ENCODE peak calls at places on chromosomes 7 and 10, in five cellular contexts. Q is A549, A is RWPE1, I is GM12878, M is IMR-90. Y is an unnamed sample.

GRCh38 chr7:157274991-157275427 is 61.8 kb upstream of the DNAJB6 start:
- DNase-seq in Q (no peak), A (no peak), I (no peak), M (peak), Y (no peak)

GRCh38 chr7:47581442-47581820 is 480 bp downstream of the TNS3 start:
- DNase-seq in Q (no peak), A (no peak), I (no peak), M (no peak), Y (no peak)

GRCh38 chr10:118908487-118909280 is 120.8 kb upstream of the NANOS1 start:
- DNase-seq in Q (no peak), A (no peak), I (no peak), M (no peak), Y (no peak)

GRCh38 chr10:90470971-90471370 is 386.9 kb downstream of the HTR7 start:
- DNase-seq in Q (no peak), A (no peak), I (no peak), M (no peak), Y (no peak)

GRCh38 chr7:151686826-151687225 is 167.1 kb upstream of the RHEB start:
- DNase-seq in Q (no peak), A (no peak), I (no peak), M (no peak), Y (no peak)

GRCh38 chr7:105097619-105098018 is 83.6 kb downstream of the KMT2E start:
- DNase-seq in Q (peak), A (peak), I (no peak), M (peak), Y (no peak)

GRCh38 chr7:35411331-35411730 is 157.4 kb upstream of the TBX20 start:
- DNase-seq in Q (no peak), A (no peak), I (no peak), M (no peak), Y (no peak)

GRCh38 chr7:47478926-47479791 is 102.8 kb downstream of the TNS3 start:
- DNase-seq in Q (no peak), A (no peak), I (no peak), M (no peak), Y (no peak)

GRCh38 chr7:122148878-122149277 is 4.8 kb upstream of the AASS start:
- DNase-seq in Q (no peak), A (no peak), I (no peak), M (no peak), Y (no peak)

GRCh38 chr10:69327463-69328345 is 49.4 kb downstream of the HK1 start:
- DNase-seq in Q (no peak), A (no peak), I (no peak), M (peak), Y (peak)

GRCh38 chr7:104791065-104791464 is 222.9 kb upstream of the KMT2E start:
- DNase-seq in Q (peak), A (peak), I (no peak), M (no peak), Y (no peak)

DNA sequence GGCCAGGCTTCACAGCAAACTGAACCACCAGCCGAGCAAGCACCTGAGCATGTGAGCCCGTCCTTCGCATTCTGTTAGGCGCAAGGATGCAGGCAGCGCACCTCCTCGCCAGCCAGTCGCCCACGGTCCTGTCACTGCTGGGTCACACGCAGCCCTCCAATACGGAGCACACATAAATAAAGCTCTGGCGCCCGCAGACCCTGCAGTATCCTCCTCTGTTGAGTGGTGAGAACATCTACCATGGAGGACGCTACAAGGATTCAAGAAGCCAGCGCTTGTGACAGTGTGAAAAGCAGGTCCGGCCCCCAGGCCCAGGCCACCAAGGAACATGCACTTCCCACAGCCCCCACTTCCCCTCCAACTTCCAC is 34.9 kb downstream of the VOPP1 start:
- DNase-seq in Q (no peak), A (no peak), I (no peak), M (no peak), Y (no peak)
- H3K27ac ChIP-seq in Q (no peak), A (no peak), I (peak), M (no peak), Y (no peak)

GRCh38 chr10:26781797-26782196 is 79.0 kb downstream of the ABI1 start:
- DNase-seq in Q (no peak), A (peak), I (no peak), M (peak), Y (no peak)
- H3K27ac ChIP-seq in Q (peak), A (peak), I (peak), M (no peak), Y (no peak)

DNA sequence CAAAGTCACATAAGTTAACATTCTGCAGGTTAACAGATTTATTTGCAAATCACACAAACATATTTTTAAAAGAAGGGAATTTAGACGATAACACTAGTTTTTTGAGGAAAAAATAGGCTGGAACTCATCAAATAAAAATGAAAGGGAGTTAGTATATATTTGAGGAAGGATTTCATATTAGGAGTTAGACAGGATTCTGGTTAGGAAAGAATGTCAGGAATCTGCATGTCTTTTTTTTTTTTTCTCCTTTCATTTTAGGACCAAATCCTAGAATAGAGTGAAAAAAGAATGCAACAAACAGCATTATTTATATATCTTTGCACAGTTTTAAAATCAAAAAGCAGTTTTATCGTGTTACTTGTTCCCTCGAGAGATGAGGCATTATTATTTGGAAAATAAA is 8.9 kb upstream of the TRDMT1 start:
- DNase-seq in Q (no peak), A (no peak), I (no peak), M (peak), Y (no peak)
- H3K27ac ChIP-seq in Q (no peak), A (no peak), I (no peak), M (peak), Y (no peak)

DNA sequence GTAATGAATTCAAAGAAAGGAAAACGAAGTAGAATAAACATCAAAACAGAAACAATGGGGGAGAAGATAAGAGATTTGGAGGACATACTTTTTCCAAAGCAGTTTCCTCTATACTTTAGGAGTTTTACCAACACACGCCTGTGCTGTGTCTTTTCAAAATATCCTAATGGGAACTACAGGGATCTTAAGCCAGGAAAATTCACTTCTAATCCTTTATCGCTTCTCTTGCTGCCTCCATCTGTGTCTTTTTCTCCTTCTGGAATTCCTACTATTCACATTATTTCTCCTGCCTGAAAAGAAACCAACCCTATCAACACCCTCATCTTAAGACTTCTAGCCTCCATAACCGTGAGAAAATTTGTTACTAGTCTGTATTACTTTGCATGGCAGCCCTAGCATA is 6.8 kb downstream of the HNRNPF start:
- DNase-seq in Q (no peak), A (no peak), I (no peak), M (no peak), Y (no peak)
- H3K27ac ChIP-seq in Q (no peak), A (no peak), I (no peak), M (no peak), Y (no peak)

GRCh38 chr10:31924833-31925232 is 3.8 kb downstream of the ARHGAP12 start:
- DNase-seq in Q (no peak), A (no peak), I (no peak), M (no peak), Y (no peak)

GRCh38 chr10:31927597-31928530 is 767 bp downstream of the ARHGAP12 start:
- DNase-seq in Q (peak), A (no peak), I (no peak), M (peak), Y (peak)

GRCh38 chr10:31926765-31927596 is 1.6 kb downstream of the ARHGAP12 start:
- DNase-seq in Q (peak), A (no peak), I (no peak), M (no peak), Y (no peak)

GRCh38 chr10:31928531-31929259 is at the start of gene ARHGAP12:
- DNase-seq in Q (peak), A (peak), I (no peak), M (peak), Y (peak)

DNA sequence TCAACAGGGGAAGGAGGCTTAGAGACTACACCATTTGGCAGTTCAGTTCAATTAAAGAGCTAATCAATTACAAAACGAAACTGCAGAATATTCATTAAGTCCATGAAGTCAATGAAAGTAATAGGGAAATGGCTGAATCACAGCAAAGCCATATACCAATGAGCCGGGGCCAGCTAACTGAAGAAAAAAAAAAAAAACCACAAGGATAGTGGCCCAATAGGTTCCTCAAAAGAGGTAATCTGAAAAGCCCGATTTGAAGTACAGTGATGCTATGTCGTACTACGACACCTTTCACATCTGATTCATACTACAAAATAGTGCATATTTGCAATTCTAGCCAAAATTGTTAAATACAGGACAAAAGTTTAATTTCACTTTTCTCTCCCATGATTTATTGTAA is 2.5 kb downstream of the ARHGAP12 start:
- DNase-seq in Q (no peak), A (no peak), I (no peak), M (no peak), Y (no peak)
- H3K27ac ChIP-seq in Q (peak), A (no peak), I (no peak), M (no peak), Y (no peak)

GRCh38 chr10:95397747-95398146 is 106.9 kb upstream of the PDLIM1 start:
- DNase-seq in Q (no peak), A (no peak), I (no peak), M (no peak), Y (no peak)

GRCh38 chr10:95399167-95399566 is 108.4 kb upstream of the PDLIM1 start:
- DNase-seq in Q (no peak), A (no peak), I (no peak), M (no peak), Y (no peak)

GRCh38 chr10:95401704-95402469 is 111.1 kb upstream of the PDLIM1 start:
- DNase-seq in Q (no peak), A (no peak), I (no peak), M (no peak), Y (no peak)

GRCh38 chr10:95403690-95404459 is 113.1 kb upstream of the PDLIM1 start:
- DNase-seq in Q (no peak), A (no peak), I (no peak), M (no peak), Y (no peak)

GRCh38 chr10:95400789-95401188 is 110.0 kb upstream of the PDLIM1 start:
- DNase-seq in Q (no peak), A (no peak), I (no peak), M (no peak), Y (no peak)
- H3K27ac ChIP-seq in Q (no peak), A (no peak), I (no peak), M (no peak), Y (no peak)

GRCh38 chr10:127012071-127012768 is 107.0 kb downstream of the DOCK1 start:
- DNase-seq in Q (no peak), A (no peak), I (no peak), M (no peak), Y (no peak)

GRCh38 chr10:127013696-127014095 is 108.5 kb downstream of the DOCK1 start:
- DNase-seq in Q (no peak), A (no peak), I (no peak), M (no peak), Y (no peak)

GRCh38 chr10:127013251-127013656 is 108.0 kb downstream of the DOCK1 start:
- DNase-seq in Q (no peak), A (no peak), I (no peak), M (no peak), Y (no peak)

GRCh38 chr10:127014671-127015070 is 109.4 kb downstream of the DOCK1 start:
- DNase-seq in Q (no peak), A (no peak), I (no peak), M (no peak), Y (no peak)

GRCh38 chr10:127012769-127013152 is 107.5 kb downstream of the DOCK1 start:
- DNase-seq in Q (no peak), A (peak), I (no peak), M (no peak), Y (no peak)
- H3K27ac ChIP-seq in Q (no peak), A (peak), I (no peak), M (no peak), Y (no peak)

DNA sequence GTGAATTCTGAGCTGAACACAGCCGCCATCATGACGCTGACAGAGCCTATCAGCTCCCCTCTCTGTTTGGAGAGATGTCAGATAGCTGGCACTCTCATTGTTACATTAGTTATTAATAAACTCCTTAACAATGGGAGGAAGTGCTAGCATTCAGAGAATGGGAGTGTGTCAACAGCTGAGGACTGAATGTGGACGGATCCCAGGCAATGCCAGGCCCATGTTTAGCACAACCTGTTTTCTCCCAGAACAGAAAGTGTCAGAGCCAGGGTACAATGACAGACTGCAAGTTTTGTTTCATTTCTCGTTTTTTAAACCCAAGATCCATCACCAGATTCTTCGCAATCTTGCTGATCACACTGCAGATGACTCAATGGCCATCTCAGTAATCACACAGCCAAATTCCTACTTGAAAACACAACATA is 99.6 kb downstream of the PRPF18 start:
- DNase-seq in Q (peak), A (no peak), I (no peak), M (peak), Y (peak)
- H3K27ac ChIP-seq in Q (no peak), A (peak), I (peak), M (peak), Y (no peak)

DNA sequence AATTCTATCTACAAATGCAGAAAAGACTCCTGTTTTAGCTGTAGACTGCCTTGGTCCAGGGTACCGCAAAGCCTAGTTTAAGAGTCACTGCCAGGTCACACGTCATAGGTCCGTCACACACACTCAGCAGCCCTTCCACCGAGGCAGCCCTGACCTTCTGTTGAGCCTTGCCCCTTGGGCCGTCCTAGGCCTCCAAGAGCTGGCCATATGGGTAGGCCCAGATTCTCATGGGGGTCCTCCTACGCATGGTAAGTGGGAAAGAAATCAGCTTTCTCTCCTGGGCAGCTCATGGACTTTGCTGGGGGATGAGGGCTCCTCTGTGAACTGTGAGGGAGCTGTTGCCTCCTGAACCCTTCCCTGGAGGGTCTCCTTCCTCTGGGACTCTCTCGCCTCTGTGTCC is 19.8 kb upstream of the PIK3AP1 start:
- DNase-seq in Q (no peak), A (no peak), I (no peak), M (no peak), Y (no peak)
- H3K27ac ChIP-seq in Q (no peak), A (no peak), I (no peak), M (no peak), Y (no peak)